ENCODE peak calls at places on chromosome 1, in seven cellular contexts. H is SK-N-SH, Z is GM12878, O is GM12892, T is H1, X is K562, R is HepG2. G is an unnamed sample.
A peak's percentile ranks its signal among the peaks of the same experiment; 100 is the strongest.

GRCh38 chr1:33670567-33670966 is 193.3 kb upstream of the HMGB4 start:
- DNase-seq in H (no peak), Z (no peak), O (no peak), T (no peak), X (no peak), R (no peak), G (no peak)

GRCh38 chr1:197065549-197065948 is 1.5 kb downstream of the F13B start:
- DNase-seq in H (no peak), Z (no peak), O (no peak), T (no peak), X (no peak), R (no peak), G (no peak)

GRCh38 chr1:99634971-99635624 is 10.8 kb upstream of the PALMD start:
- DNase-seq in H (no peak), Z (no peak), O (no peak), T (no peak), X (no peak), R (peak; percentile 81), G (no peak)

GRCh38 chr1:32989160-32989894 is 24.7 kb upstream of the RNF19B start:
- DNase-seq in H (no peak), Z (no peak), O (no peak), T (no peak), X (peak; percentile 63), R (no peak), G (no peak)

GRCh38 chr1:34858901-34859441 is 578 bp downstream of the SMIM12 start:
- DNase-seq in H (no peak), Z (no peak), O (no peak), T (no peak), X (peak; percentile 37), R (no peak), G (peak; percentile 32)

GRCh38 chr1:50973875-50974617 is 4.0 kb downstream of the CDKN2C start:
- DNase-seq in H (no peak), Z (no peak), O (no peak), T (peak; percentile 56), X (no peak), R (no peak), G (no peak)

GRCh38 chr1:82562448-82562847 is 761.7 kb downstream of the ADGRL2 start:
- DNase-seq in H (no peak), Z (no peak), O (no peak), T (no peak), X (no peak), R (no peak), G (no peak)

GRCh38 chr1:22955146-22955545 is 17.5 kb downstream of the LACTBL1 start:
- DNase-seq in H (no peak), Z (no peak), O (no peak), T (no peak), X (no peak), R (no peak), G (no peak)

GRCh38 chr1:182484531-182485257 is 34.7 kb downstream of the RGSL1 start:
- DNase-seq in H (peak; percentile 7), Z (peak; percentile 30), O (peak; percentile 5), T (peak; percentile 55), X (no peak), R (no peak), G (peak; percentile 8)

GRCh38 chr1:106022312-106022902 is 1034.1 kb upstream of the PRMT6 start:
- DNase-seq in H (no peak), Z (no peak), O (no peak), T (no peak), X (no peak), R (no peak), G (no peak)

GRCh38 chr1:184429342-184429741 is 42.5 kb downstream of the C1orf21 start:
- DNase-seq in H (no peak), Z (no peak), O (no peak), T (no peak), X (no peak), R (no peak), G (no peak)

GRCh38 chr1:172662464-172663109 is 3.7 kb downstream of the FASLG start:
- DNase-seq in H (peak; percentile 43), Z (peak; percentile 55), O (peak; percentile 33), T (no peak), X (peak; percentile 22), R (no peak), G (peak; percentile 51)

GRCh38 chr1:66521736-66522365 is 12.1 kb upstream of the SGIP1 start:
- DNase-seq in H (no peak), Z (no peak), O (no peak), T (no peak), X (no peak), R (no peak), G (no peak)

GRCh38 chr1:99784809-99785255 is 18.4 kb upstream of the FRRS1 start:
- DNase-seq in H (no peak), Z (peak; percentile 45), O (no peak), T (no peak), X (no peak), R (no peak), G (no peak)

GRCh38 chr1:215282557-215282956 is 200.0 kb downstream of the KCNK2 start:
- DNase-seq in H (no peak), Z (no peak), O (no peak), T (no peak), X (no peak), R (no peak), G (no peak)

GRCh38 chr1:165075725-165076370 is 280.7 kb downstream of the LMX1A start:
- DNase-seq in H (peak; percentile 50), Z (no peak), O (no peak), T (no peak), X (peak; percentile 27), R (peak; percentile 18), G (no peak)

DNA sequence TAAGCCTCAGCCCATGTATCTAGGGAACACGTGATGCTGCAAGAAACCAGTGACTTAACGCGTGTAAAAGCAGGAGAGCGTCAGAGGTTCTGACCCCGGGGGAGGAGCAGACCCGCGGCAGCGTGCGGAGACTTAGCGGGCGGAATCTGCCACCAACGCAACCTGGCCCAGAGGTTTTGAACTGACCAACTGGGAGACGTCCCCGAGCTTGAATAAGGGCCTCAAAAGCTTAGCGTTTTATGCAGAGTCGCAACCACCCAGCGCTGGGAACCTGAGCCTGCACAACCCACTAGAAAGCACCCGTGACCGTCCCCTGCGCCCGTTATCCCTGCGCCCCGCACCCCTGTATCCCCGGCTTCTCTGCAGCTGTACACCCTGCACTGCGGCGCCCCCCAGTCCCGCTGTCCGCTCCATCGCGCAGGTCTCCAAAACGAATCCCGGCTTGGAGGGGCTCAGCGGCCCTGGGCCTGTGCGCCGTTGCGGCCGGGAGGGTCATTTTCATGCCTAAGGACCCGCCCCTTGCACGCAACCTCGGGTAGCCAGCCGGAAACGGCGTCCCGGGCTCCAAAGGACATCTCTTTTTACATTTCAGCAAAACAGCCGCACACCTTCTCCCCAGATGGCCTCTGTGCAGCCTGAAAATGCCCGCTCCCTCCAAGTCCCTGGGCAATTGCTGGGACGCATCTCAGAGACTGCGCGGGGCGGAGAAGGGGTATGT is 29.4 kb upstream of the TRIM17 start:
- DNase-seq in H (no peak), Z (no peak), O (peak; percentile 58), T (peak; percentile 70), X (no peak), R (no peak), G (peak; percentile 61)
- TF ChIP-seq POLR2AphosphoS5 in H (no peak), Z (no peak), O (no peak), T (no peak), X (no peak), R (no peak), G (no peak)

GRCh38 chr1:2412395-2412772 is at the start of gene PEX10:
- DNase-seq in H (peak; percentile 99), Z (peak; percentile 80), O (peak; percentile 96), T (peak; percentile 99), X (peak; percentile 97), R (peak; percentile 86), G (peak; percentile 98)

GRCh38 chr1:2414297-2414958 is 2.1 kb upstream of the PEX10 start:
- DNase-seq in H (peak; percentile 91), Z (peak; percentile 24), O (peak; percentile 89), T (peak; percentile 93), X (peak; percentile 84), R (peak; percentile 51), G (peak; percentile 88)

GRCh38 chr1:2411801-2412394 is 466 bp downstream of the PEX10 start:
- DNase-seq in H (no peak), Z (no peak), O (peak; percentile 66), T (no peak), X (peak; percentile 91), R (no peak), G (no peak)

GRCh38 chr1:2413495-2414296 is 1.3 kb upstream of the PEX10 start:
- DNase-seq in H (no peak), Z (no peak), O (no peak), T (peak; percentile 68), X (peak; percentile 62), R (peak; percentile 66), G (no peak)

GRCh38 chr1:2412773-2413494 is 570 bp upstream of the PEX10 start:
- DNase-seq in H (peak; percentile 65), Z (no peak), O (peak; percentile 73), T (no peak), X (peak; percentile 86), R (peak; percentile 68), G (peak; percentile 66)
- TF ChIP-seq TAF1 in H (no peak), Z (no peak), O (no peak), T (peak; percentile 7), X (no peak), R (peak; percentile 66), G (no peak)

GRCh38 chr1:161314201-161314981 is at the start of gene SDHC:
- DNase-seq in H (peak; percentile 95), Z (no peak), O (peak; percentile 80), T (peak; percentile 92), X (peak; percentile 93), R (peak; percentile 87), G (peak; percentile 85)
- TF ChIP-seq POLR2AphosphoS5 in H (peak; percentile 97), Z (peak; percentile 97), O (peak; percentile 93), T (peak; percentile 96), X (peak; percentile 97), R (peak; percentile 95), G (peak; percentile 95)

GRCh38 chr1:25611843-25612242 is 4.7 kb upstream of the MAN1C1 start:
- DNase-seq in H (peak; percentile 3), Z (no peak), O (no peak), T (no peak), X (no peak), R (no peak), G (no peak)

GRCh38 chr1:25610822-25611630 is 5.6 kb upstream of the MAN1C1 start:
- DNase-seq in H (peak; percentile 54), Z (no peak), O (no peak), T (no peak), X (no peak), R (no peak), G (no peak)

GRCh38 chr1:25609921-25610320 is 6.7 kb upstream of the MAN1C1 start:
- DNase-seq in H (peak; percentile 4), Z (no peak), O (no peak), T (no peak), X (no peak), R (no peak), G (no peak)

GRCh38 chr1:25607123-25607522 is 9.5 kb upstream of the MAN1C1 start:
- DNase-seq in H (no peak), Z (no peak), O (no peak), T (no peak), X (no peak), R (no peak), G (no peak)

DNA sequence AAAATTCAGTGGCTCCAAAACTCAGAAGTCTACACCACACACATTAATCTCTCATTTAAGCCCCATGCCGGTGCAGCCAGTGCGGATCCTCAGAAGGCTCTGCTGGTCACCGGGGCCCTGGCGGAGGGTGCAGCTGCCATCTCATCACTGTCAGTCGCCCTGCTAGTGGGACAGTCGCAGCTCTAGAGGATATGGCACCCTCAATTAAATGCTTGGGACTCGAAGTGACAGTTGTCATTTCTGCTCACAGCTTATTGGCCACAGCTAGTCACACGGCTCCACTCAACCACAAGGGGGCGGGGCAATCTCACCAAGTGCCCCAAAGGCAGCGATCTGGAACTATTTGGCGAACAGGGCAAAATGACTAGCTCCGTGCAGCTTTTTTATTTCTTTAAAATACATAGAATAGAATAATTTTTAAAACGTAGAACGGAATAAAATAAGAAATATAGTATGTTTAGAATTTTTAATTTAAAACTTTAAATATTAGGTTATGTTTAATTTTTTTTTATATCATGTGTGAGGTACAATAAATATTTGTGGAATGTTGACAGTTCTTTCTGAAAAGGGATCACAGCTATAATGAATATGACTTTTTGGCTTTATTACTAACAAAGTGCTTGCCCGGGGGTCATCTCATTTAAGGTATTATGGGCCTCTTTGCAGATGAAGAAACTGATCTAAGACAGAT is 8.0 kb upstream of the MAN1C1 start:
- DNase-seq in H (peak; percentile 85), Z (peak; percentile 38), O (peak; percentile 61), T (peak; percentile 87), X (peak; percentile 82), R (peak; percentile 62), G (peak; percentile 63)
- TF ChIP-seq TAF1 in H (no peak), Z (no peak), O (no peak), T (no peak), X (no peak), R (no peak), G (no peak)